ENCODE peak calls at places on chromosomes 2 and 18, in ten cellular contexts. Y, Q, D, F, M, X, N, V, U and A are unnamed samples.

GRCh38 chr2:230715201-230715600 is 2.6 kb downstream of the CAB39 start:
- DNase-seq in Y (no peak), Q (no peak), D (peak; percentile 47), F (peak; percentile 28), M (peak; percentile 47), X (no peak), N (no peak), V (no peak), U (no peak), A (no peak)

GRCh38 chr2:25265022-25265421 is 76.7 kb downstream of the DNMT3A start:
- DNase-seq in Y (no peak), Q (no peak), D (no peak), F (no peak), M (no peak), X (no peak), N (no peak), V (no peak), U (no peak), A (no peak)

GRCh38 chr2:173299764-173300163 is 54.9 kb upstream of the CDCA7 start:
- DNase-seq in Y (no peak), Q (no peak), D (no peak), F (no peak), M (no peak), X (no peak), N (no peak), V (no peak), U (no peak), A (no peak)

GRCh38 chr2:111617804-111618576 is 266.0 kb downstream of the ANAPC1 start:
- DNase-seq in Y (peak; percentile 57), Q (peak; percentile 57), D (no peak), F (peak; percentile 73), M (no peak), X (peak; percentile 76), N (no peak), V (no peak), U (no peak), A (peak; percentile 92)

GRCh38 chr18:43758734-43759133 is 481.4 kb upstream of the SYT4 start:
- DNase-seq in Y (no peak), Q (no peak), D (peak; percentile 1), F (no peak), M (no peak), X (no peak), N (no peak), V (no peak), U (no peak), A (no peak)

GRCh38 chr2:239538357-239539052 is 137.7 kb upstream of the HDAC4 start:
- DNase-seq in Y (no peak), Q (no peak), D (no peak), F (no peak), M (no peak), X (no peak), N (no peak), V (no peak), U (no peak), A (no peak)

GRCh38 chr2:215579809-215580208 is 143.9 kb upstream of the FN1 start:
- DNase-seq in Y (peak; percentile 69), Q (peak; percentile 82), D (peak; percentile 83), F (peak; percentile 89), M (peak; percentile 89), X (no peak), N (no peak), V (peak; percentile 60), U (no peak), A (peak; percentile 24)

GRCh38 chr2:196205891-196206408 is 34.6 kb upstream of the STK17B start:
- DNase-seq in Y (peak; percentile 10), Q (peak; percentile 56), D (peak; percentile 12), F (peak; percentile 22), M (peak; percentile 78), X (no peak), N (no peak), V (no peak), U (no peak), A (peak; percentile 4)

GRCh38 chr2:128797937-128798336 is 479.3 kb upstream of the HS6ST1 start:
- DNase-seq in Y (no peak), Q (no peak), D (no peak), F (no peak), M (no peak), X (no peak), N (peak; percentile 35), V (no peak), U (no peak), A (no peak)